ENCODE peak calls at places on chromosomes 2 and 18, in four cellular contexts. O, I, R and G are unnamed samples.

GRCh38 chr2:238864207-238865014 is 16.5 kb downstream of the TWIST2 start:
- DNase-seq in R (peak), I (no peak), O (peak), G (peak)

GRCh38 chr2:58240595-58240937 is 559 bp downstream of the FANCL start:
- DNase-seq in I (no peak), O (no peak), R (no peak), G (peak)

GRCh38 chr2:45755585-45756330 is 104.3 kb downstream of the PRKCE start:
- DNase-seq in I (no peak), O (no peak), R (no peak), G (no peak)

GRCh38 chr2:135916232-135916631 is 40.0 kb upstream of the MCM6 start:
- DNase-seq in I (no peak), R (no peak), O (no peak), G (peak)

GRCh38 chr2:33354981-33355380 is 121.5 kb upstream of the RASGRP3 start:
- DNase-seq in O (no peak), I (no peak), R (no peak), G (no peak)

GRCh38 chr18:77132369-77133050 is at the start of gene MBP:
- DNase-seq in I (peak), R (no peak), O (peak), G (peak)

GRCh38 chr2:109436635-109437225 is 177.0 kb downstream of the SEPTIN10 start:
- DNase-seq in O (peak), I (no peak), R (no peak), G (no peak)

GRCh38 chr2:179248024-179248348 is 16.6 kb downstream of the SESTD1 start:
- DNase-seq in O (no peak), I (no peak), R (no peak), G (no peak)

GRCh38 chr18:70197042-70197441 is 8.4 kb downstream of the RTTN start:
- DNase-seq in R (no peak), O (no peak), I (no peak), G (no peak)